ENCODE peak calls at places on chromosomes 13 and 19, in six cellular contexts. One of them, this sample, is unnamed.

GRCh38 chr13:40653558-40654318 is 12.7 kb downstream of the FOXO1 start:
- DNase-seq in H54: no peak
- DNase-seq in heart left ventricle: no peak
- DNase-seq in esophagus squamous epithelium: no peak
- DNase-seq in stomach: no peak
- DNase-seq in transverse colon: no peak
- DNase-seq in this sample: no peak

GRCh38 chr19:685457-685931 is 9.3 kb downstream of the FSTL3 start:
- DNase-seq in H54: no peak
- DNase-seq in esophagus squamous epithelium: no peak
- DNase-seq in transverse colon: no peak
- DNase-seq in stomach: no peak
- DNase-seq in heart left ventricle: no peak
- DNase-seq in this sample: no peak

GRCh38 chr19:21947775-21948174 is 63.0 kb downstream of the ZNF208 start:
- DNase-seq in heart left ventricle: no peak
- DNase-seq in H54: no peak
- DNase-seq in transverse colon: no peak
- DNase-seq in stomach: no peak
- DNase-seq in esophagus squamous epithelium: no peak
- DNase-seq in this sample: peak

GRCh38 chr13:74886496-74886895 is 595.5 kb downstream of the TBC1D4 start:
- DNase-seq in esophagus squamous epithelium: no peak
- DNase-seq in heart left ventricle: no peak
- DNase-seq in transverse colon: no peak
- DNase-seq in H54: no peak
- DNase-seq in stomach: no peak
- DNase-seq in this sample: no peak

GRCh38 chr13:23440821-23441608 is 7.5 kb upstream of the SACS start:
- DNase-seq in stomach: no peak
- DNase-seq in heart left ventricle: peak
- DNase-seq in transverse colon: no peak
- DNase-seq in esophagus squamous epithelium: no peak
- DNase-seq in H54: peak
- DNase-seq in this sample: no peak

GRCh38 chr13:30978981-30979956 is 46.8 kb downstream of the TEX26 start:
- DNase-seq in esophagus squamous epithelium: no peak
- DNase-seq in transverse colon: peak
- DNase-seq in stomach: peak
- DNase-seq in heart left ventricle: no peak
- DNase-seq in H54: no peak
- DNase-seq in this sample: peak

GRCh38 chr19:44706506-44707236 is 7.7 kb downstream of the CEACAM16 start:
- DNase-seq in transverse colon: no peak
- DNase-seq in H54: no peak
- DNase-seq in esophagus squamous epithelium: no peak
- DNase-seq in stomach: no peak
- DNase-seq in heart left ventricle: no peak
- DNase-seq in this sample: no peak

GRCh38 chr19:51676566-51677083 is 16.5 kb upstream of the SPACA6 start:
- DNase-seq in transverse colon: no peak
- DNase-seq in heart left ventricle: no peak
- DNase-seq in esophagus squamous epithelium: no peak
- DNase-seq in stomach: no peak
- DNase-seq in H54: no peak
- DNase-seq in this sample: no peak

GRCh38 chr13:113905942-113906341 is 42.1 kb upstream of the GAS6 start:
- DNase-seq in transverse colon: no peak
- DNase-seq in heart left ventricle: no peak
- DNase-seq in H54: no peak
- DNase-seq in esophagus squamous epithelium: no peak
- DNase-seq in stomach: peak
- DNase-seq in this sample: no peak

GRCh38 chr13:95226476-95226875 is 74.8 kb downstream of the ABCC4 start:
- DNase-seq in heart left ventricle: no peak
- DNase-seq in esophagus squamous epithelium: no peak
- DNase-seq in transverse colon: no peak
- DNase-seq in H54: no peak
- DNase-seq in stomach: no peak
- DNase-seq in this sample: no peak

GRCh38 chr19:18785179-18786124 is 5.7 kb downstream of the COMP start:
- DNase-seq in esophagus squamous epithelium: no peak
- DNase-seq in transverse colon: peak
- DNase-seq in heart left ventricle: peak
- DNase-seq in stomach: peak
- DNase-seq in H54: peak
- DNase-seq in this sample: peak

GRCh38 chr19:5225486-5226345 is 114.9 kb downstream of the PTPRS start:
- DNase-seq in heart left ventricle: no peak
- DNase-seq in esophagus squamous epithelium: no peak
- DNase-seq in stomach: no peak
- DNase-seq in transverse colon: no peak
- DNase-seq in H54: no peak
- DNase-seq in this sample: no peak

GRCh38 chr13:20168396-20168795 is 7.5 kb upstream of the GJA3 start:
- DNase-seq in H54: no peak
- DNase-seq in transverse colon: no peak
- DNase-seq in heart left ventricle: no peak
- DNase-seq in stomach: no peak
- DNase-seq in esophagus squamous epithelium: no peak
- DNase-seq in this sample: no peak

GRCh38 chr13:19596960-19597361 is 35.6 kb upstream of the TPTE2 start:
- DNase-seq in H54: peak
- DNase-seq in transverse colon: no peak
- DNase-seq in heart left ventricle: no peak
- DNase-seq in stomach: no peak
- DNase-seq in esophagus squamous epithelium: no peak
- DNase-seq in this sample: no peak

GRCh38 chr13:114311387-114311786 is 2.9 kb upstream of the CHAMP1 start:
- DNase-seq in H54: no peak
- DNase-seq in transverse colon: no peak
- DNase-seq in heart left ventricle: no peak
- DNase-seq in stomach: no peak
- DNase-seq in esophagus squamous epithelium: no peak
- DNase-seq in this sample: no peak

GRCh38 chr19:10430505-10431253 is 10.3 kb downstream of the PDE4A start:
- DNase-seq in heart left ventricle: peak
- DNase-seq in transverse colon: peak
- DNase-seq in esophagus squamous epithelium: no peak
- DNase-seq in H54: no peak
- DNase-seq in stomach: peak
- DNase-seq in this sample: peak

DNA sequence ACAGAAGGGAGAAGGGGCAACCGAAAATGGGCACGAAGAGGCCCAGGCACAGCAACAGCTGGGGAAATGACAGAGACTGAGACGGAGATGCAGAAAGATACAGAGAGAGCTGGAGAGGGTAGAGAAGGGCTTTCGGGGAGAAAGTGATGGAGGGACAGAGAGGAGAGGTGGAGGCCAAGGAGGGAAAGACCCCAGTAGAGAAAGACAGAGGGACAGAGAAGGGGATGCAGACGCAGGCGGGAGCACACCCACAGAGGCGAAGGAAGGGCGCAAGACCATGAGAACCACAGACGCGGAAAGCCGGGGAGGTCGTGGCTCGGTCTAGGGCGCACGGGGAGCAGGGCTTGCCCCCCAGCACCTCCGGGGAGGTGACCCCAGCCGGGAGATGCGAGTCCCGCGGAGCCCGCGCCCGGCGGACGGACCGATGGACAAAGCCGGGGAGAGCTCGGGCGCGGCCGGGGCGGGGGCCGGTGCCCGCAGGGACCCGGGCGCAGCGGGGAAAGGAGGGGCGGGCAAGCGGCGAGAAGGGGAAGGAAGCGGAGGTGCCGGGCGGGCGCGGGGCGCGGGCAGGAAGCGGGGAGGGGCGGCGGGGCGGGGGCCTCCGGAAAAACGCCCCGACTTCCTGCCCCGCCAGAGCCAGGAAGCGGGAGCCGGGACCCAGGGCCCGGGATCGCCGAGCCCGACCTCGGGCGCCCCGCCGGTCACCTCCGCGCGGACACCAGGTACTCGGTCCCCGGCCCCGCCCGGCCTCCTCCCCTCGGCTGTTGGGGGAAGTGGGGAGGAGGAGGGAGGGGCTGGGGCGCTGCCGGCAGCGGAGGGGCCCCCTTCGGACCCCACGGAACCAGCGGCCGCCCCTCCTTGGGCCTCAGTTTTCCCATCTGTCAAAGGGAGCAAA is at the start of gene ARHGEF1:
- DNase-seq in stomach: peak
- DNase-seq in heart left ventricle: peak
- DNase-seq in esophagus squamous epithelium: no peak
- DNase-seq in transverse colon: peak
- DNase-seq in H54: peak
- DNase-seq in this sample: no peak
- TF ChIP-seq POLR2A in stomach: no peak
- TF ChIP-seq POLR2A in heart left ventricle: no peak
- TF ChIP-seq POLR2A in esophagus squamous epithelium: no peak
- TF ChIP-seq POLR2A in transverse colon: peak
- TF ChIP-seq POLR2A in H54: no peak
- TF ChIP-seq POLR2A in this sample: no peak

GRCh38 chr19:3434630-3435553 is 45.4 kb downstream of the SMIM24 start:
- DNase-seq in stomach: peak
- DNase-seq in heart left ventricle: peak
- DNase-seq in transverse colon: peak
- DNase-seq in H54: peak
- DNase-seq in esophagus squamous epithelium: peak
- DNase-seq in this sample: peak
- TF ChIP-seq POLR2A in stomach: no peak
- TF ChIP-seq POLR2A in heart left ventricle: no peak
- TF ChIP-seq POLR2A in transverse colon: peak
- TF ChIP-seq POLR2A in H54: no peak
- TF ChIP-seq POLR2A in esophagus squamous epithelium: no peak
- TF ChIP-seq POLR2A in this sample: peak

GRCh38 chr19:55208880-55209429 is 346 bp downstream of the PTPRH start:
- DNase-seq in esophagus squamous epithelium: no peak
- DNase-seq in heart left ventricle: no peak
- DNase-seq in transverse colon: peak
- DNase-seq in stomach: no peak
- DNase-seq in H54: no peak
- DNase-seq in this sample: no peak

GRCh38 chr19:55212447-55212846 is 3.1 kb upstream of the PTPRH start:
- DNase-seq in transverse colon: peak
- DNase-seq in stomach: no peak
- DNase-seq in H54: no peak
- DNase-seq in esophagus squamous epithelium: no peak
- DNase-seq in heart left ventricle: no peak
- DNase-seq in this sample: peak

GRCh38 chr19:55210120-55210493 is 806 bp upstream of the PTPRH start:
- DNase-seq in heart left ventricle: no peak
- DNase-seq in transverse colon: no peak
- DNase-seq in H54: peak
- DNase-seq in esophagus squamous epithelium: no peak
- DNase-seq in stomach: peak
- DNase-seq in this sample: no peak

GRCh38 chr19:55209430-55210119 is at the start of gene PTPRH:
- DNase-seq in esophagus squamous epithelium: no peak
- DNase-seq in heart left ventricle: no peak
- DNase-seq in H54: no peak
- DNase-seq in transverse colon: peak
- DNase-seq in stomach: peak
- DNase-seq in this sample: no peak

GRCh38 chr19:55206664-55207500 is 2.4 kb downstream of the PTPRH start:
- DNase-seq in stomach: peak
- DNase-seq in H54: peak
- DNase-seq in esophagus squamous epithelium: no peak
- DNase-seq in heart left ventricle: peak
- DNase-seq in transverse colon: peak
- DNase-seq in this sample: peak
- TF ChIP-seq POLR2A in stomach: no peak
- TF ChIP-seq POLR2A in H54: peak
- TF ChIP-seq POLR2A in esophagus squamous epithelium: peak
- TF ChIP-seq POLR2A in heart left ventricle: peak
- TF ChIP-seq POLR2A in transverse colon: peak
- TF ChIP-seq POLR2A in this sample: peak

DNA sequence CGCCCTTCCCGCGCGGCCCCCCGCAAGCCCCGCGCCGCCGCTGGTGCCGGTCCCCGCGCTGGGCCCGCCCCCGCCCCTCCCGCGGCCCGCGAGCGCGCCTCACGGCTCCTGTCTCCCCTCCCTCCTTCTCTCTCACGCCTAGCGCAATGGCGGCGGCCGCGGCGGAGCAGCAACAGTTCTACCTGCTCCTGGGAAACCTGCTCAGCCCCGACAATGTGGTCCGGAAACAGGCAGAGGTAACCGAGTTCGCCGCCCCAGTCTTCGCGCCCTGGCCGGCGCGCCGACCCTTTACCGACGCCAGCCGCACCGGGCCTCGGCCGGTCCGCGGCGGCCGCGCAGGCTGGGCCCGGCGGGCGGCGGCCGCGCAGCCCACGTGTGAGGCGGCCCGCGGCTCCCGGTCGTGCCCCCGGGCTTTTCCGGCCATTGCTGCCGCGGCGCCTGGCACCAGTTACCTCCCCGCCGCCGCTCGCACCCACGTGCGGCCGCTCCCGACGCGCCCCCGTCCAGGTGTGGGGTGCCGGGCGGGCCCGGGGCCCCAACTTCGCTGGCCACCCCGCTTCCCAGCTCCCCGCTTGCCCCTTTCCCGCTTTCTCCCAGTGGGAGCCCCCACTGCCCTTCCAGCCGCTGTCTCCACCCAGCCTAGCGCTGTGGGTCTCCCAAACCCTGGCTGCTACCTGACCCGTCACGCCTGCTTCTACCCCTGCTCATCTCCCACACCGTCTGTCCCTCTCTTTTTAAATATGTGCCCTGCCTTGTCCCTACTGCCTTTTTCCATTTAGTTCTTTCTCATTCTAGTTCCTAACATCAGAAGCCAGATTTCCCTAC is 23.3 kb downstream of the IPO5 start:
- DNase-seq in transverse colon: peak
- DNase-seq in stomach: no peak
- DNase-seq in heart left ventricle: no peak
- DNase-seq in H54: peak
- DNase-seq in esophagus squamous epithelium: no peak
- DNase-seq in this sample: peak
- TF ChIP-seq POLR2A in transverse colon: no peak
- TF ChIP-seq POLR2A in stomach: no peak
- TF ChIP-seq POLR2A in heart left ventricle: no peak
- TF ChIP-seq POLR2A in H54: no peak
- TF ChIP-seq POLR2A in esophagus squamous epithelium: no peak
- TF ChIP-seq POLR2A in this sample: peak